ENCODE peak calls at places on chromosomes 13 and 19, in four cellular contexts. T, J, K and M are unnamed samples.

GRCh38 chr19:16161848-16162247 is 11.5 kb downstream of the CIB3 start:
- DNase-seq in J (no peak), K (no peak), T (no peak), M (peak; percentile 41)

GRCh38 chr13:31670831-31671617 is 68.3 kb upstream of the RXFP2 start:
- DNase-seq in T (no peak), K (no peak), J (no peak), M (no peak)

GRCh38 chr13:97749174-97749573 is 204.3 kb upstream of the IPO5 start:
- DNase-seq in K (no peak), T (no peak), J (no peak), M (no peak)

GRCh38 chr13:47499358-47500150 is 501.5 kb downstream of the SUCLA2 start:
- DNase-seq in T (no peak), J (no peak), K (no peak), M (peak; percentile 63)

GRCh38 chr19:1390594-1391423 is 7.1 kb downstream of the NDUFS7 start:
- DNase-seq in T (no peak), K (no peak), J (no peak), M (no peak)

GRCh38 chr13:110042253-110042652 is 255.9 kb upstream of the IRS2 start:
- DNase-seq in J (no peak), T (no peak), K (no peak), M (no peak)

GRCh38 chr13:46761866-46762265 is 35.1 kb downstream of the ESD start:
- DNase-seq in K (no peak), J (no peak), T (no peak), M (no peak)

GRCh38 chr19:29596080-29596479 is 10.0 kb upstream of the POP4 start:
- DNase-seq in J (no peak), K (no peak), T (no peak), M (no peak)

GRCh38 chr19:13621413-13621812 is 115.1 kb upstream of the CACNA1A start:
- DNase-seq in K (no peak), T (no peak), J (no peak), M (peak; percentile 67)

GRCh38 chr13:44312898-44313551 is 60.6 kb upstream of the SERP2 start:
- DNase-seq in K (no peak), T (no peak), J (no peak), M (peak; percentile 70)

GRCh38 chr13:109883181-109884180 is 97.1 kb upstream of the IRS2 start:
- DNase-seq in K (no peak), T (no peak), J (no peak), M (no peak)

GRCh38 chr19:619286-620002 is 13.9 kb downstream of the POLRMT start:
- DNase-seq in T (no peak), K (no peak), J (no peak), M (no peak)

GRCh38 chr19:45632468-45633196 is 6.6 kb downstream of the EML2 start:
- DNase-seq in J (peak; percentile 8), K (no peak), T (peak; percentile 61), M (peak; percentile 75)

GRCh38 chr13:76019421-76020044 is 383.4 kb downstream of the LMO7 start:
- DNase-seq in K (no peak), J (no peak), T (no peak), M (no peak)

GRCh38 chr13:73273737-73274136 is 214.9 kb downstream of the KLF5 start:
- DNase-seq in J (no peak), K (no peak), T (no peak), M (peak; percentile 78)

GRCh38 chr13:50124536-50125305 is 109.5 kb downstream of the KCNRG start:
- DNase-seq in J (peak; percentile 95), K (peak; percentile 93), T (peak; percentile 97), M (no peak)

GRCh38 chr19:46924874-46925547 is 64.2 kb downstream of the ARHGAP35 start:
- DNase-seq in K (peak; percentile 11), T (no peak), J (no peak), M (no peak)

GRCh38 chr19:643736-644135 is 4.1 kb downstream of the FGF22 start:
- DNase-seq in K (no peak), T (no peak), J (no peak), M (no peak)

GRCh38 chr13:84352946-84353345 is 470.7 kb upstream of the SLITRK1 start:
- DNase-seq in T (no peak), J (no peak), K (no peak), M (no peak)

GRCh38 chr19:56877069-56877715 is 36.7 kb upstream of the PEG3 start:
- DNase-seq in J (no peak), K (no peak), T (no peak), M (no peak)
- H3K9me3 ChIP-seq in J (peaks cover 48% of the 10 kb centered on the region), K (peaks cover 20% of the 10 kb centered on the region), T (no peaks in the 10 kb centered on the region), M (peaks cover 66% of the 10 kb centered on the region)

GRCh38 chr19:3672993-3673392 is 27.3 kb downstream of the PIP5K1C start:
- DNase-seq in T (no peak), K (no peak), J (no peak), M (no peak)

GRCh38 chr19:3670796-3671679 is 29.2 kb downstream of the PIP5K1C start:
- DNase-seq in J (no peak), T (peak; percentile 89), K (no peak), M (peak; percentile 13)

GRCh38 chr19:3673506-3674439 is 26.5 kb downstream of the PIP5K1C start:
- DNase-seq in J (no peak), K (no peak), T (no peak), M (no peak)

GRCh38 chr19:3671680-3672574 is 28.3 kb downstream of the PIP5K1C start:
- DNase-seq in J (no peak), T (no peak), K (no peak), M (no peak)

GRCh38 chr19:3672575-3672948 is 27.7 kb downstream of the PIP5K1C start:
- DNase-seq in J (no peak), T (no peak), K (no peak), M (no peak)
- H3K27ac ChIP-seq in J (no peak overlapping the region), T (peak overlapping the region; percentile 99), K (no peak overlapping the region), M (no peak overlapping the region)

DNA sequence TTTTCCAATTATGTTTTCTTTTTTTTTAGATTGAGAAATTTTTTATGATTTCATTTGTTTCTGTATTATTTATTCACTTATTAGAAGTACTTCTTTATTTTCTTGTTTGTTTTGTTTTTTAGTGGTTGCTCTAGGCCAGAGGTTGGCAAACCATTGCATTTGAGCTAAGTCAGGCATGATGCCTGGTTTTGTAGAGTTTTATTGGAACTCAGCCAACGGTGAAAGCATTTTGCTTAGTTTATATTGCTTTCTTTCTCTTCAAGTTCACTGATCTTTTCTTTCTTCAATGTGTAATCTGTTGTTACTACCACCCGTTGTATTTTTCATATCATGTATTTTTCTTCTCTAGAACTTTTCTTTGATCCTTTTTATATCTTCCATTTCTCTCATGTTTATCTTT is 19.7 kb downstream of the ZNF567 start:
- DNase-seq in K (no peak), T (no peak), J (no peak), M (no peak)
- H3K9me3 ChIP-seq in K (peaks cover 48% of the 10 kb centered on the region), T (peaks cover 86% of the 10 kb centered on the region), J (peaks cover 87% of the 10 kb centered on the region), M (peaks cover 42% of the 10 kb centered on the region)

GRCh38 chr19:53333071-53333465 is 481 bp upstream of the ZNF845 start:
- DNase-seq in T (peak; percentile 55), J (peak; percentile 9), K (peak; percentile 15), M (peak; percentile 4)
- H3K27ac ChIP-seq in T (peak overlapping the region; percentile 86), J (peak overlapping the region; percentile 55), K (peak overlapping the region; percentile 66), M (peak overlapping the region; percentile 61)